ENCODE peak calls at places on chromosomes 3 and 15, in seven cellular contexts. I is left lung; Z is cardiac fibroblast; J is pancreas; U is CD4-positive, alpha-beta T cell; C is fibroblast of mammary gland; X is upper lobe of right lung. H is an unnamed sample.

GRCh38 chr3:40167958-40168357 is 141.5 kb upstream of the EIF1B start:
- DNase-seq in I (no peak), Z (no peak), J (no peak), U (no peak), C (no peak), X (no peak), H (no peak)

GRCh38 chr3:184766555-184767261 is 45.3 kb upstream of the VPS8 start:
- DNase-seq in I (no peak), Z (no peak), J (no peak), U (no peak), C (no peak), X (no peak), H (no peak)

GRCh38 chr3:126926684-126927404 is 56.1 kb upstream of the PLXNA1 start:
- DNase-seq in I (no peak), Z (peak), J (no peak), U (no peak), C (peak), X (no peak), H (no peak)

GRCh38 chr3:109118584-109118983 is 650 bp upstream of the MORC1 start:
- DNase-seq in I (no peak), Z (no peak), J (no peak), U (no peak), C (no peak), X (no peak), H (no peak)

GRCh38 chr15:33093234-33093633 is 101.3 kb downstream of the FMN1 start:
- DNase-seq in I (no peak), Z (no peak), J (no peak), U (no peak), C (no peak), X (no peak), H (no peak)

GRCh38 chr3:117549716-117550115 is 840.1 kb downstream of the TUSC7 start:
- DNase-seq in I (no peak), Z (peak), J (no peak), U (no peak), C (peak), X (no peak), H (no peak)

GRCh38 chr3:58565621-58566397 is 11.4 kb downstream of the FAM107A start:
- DNase-seq in I (no peak), Z (no peak), J (peak), U (no peak), C (no peak), X (no peak), H (peak)

GRCh38 chr15:80966431-80967197 is 23.0 kb downstream of the MESD start:
- DNase-seq in I (no peak), Z (no peak), J (no peak), U (no peak), C (no peak), X (no peak), H (no peak)

GRCh38 chr15:51647128-51647562 is 24.6 kb upstream of the DMXL2 start:
- DNase-seq in I (no peak), Z (peak), J (peak), U (no peak), C (peak), X (no peak), H (no peak)

GRCh38 chr3:17602126-17602525 is 140.3 kb downstream of the TBC1D5 start:
- DNase-seq in I (no peak), Z (peak), J (no peak), U (no peak), C (peak), X (no peak), H (no peak)

GRCh38 chr3:137061186-137061585 is 103.4 kb downstream of the IL20RB start:
- DNase-seq in I (no peak), Z (no peak), J (no peak), U (no peak), C (no peak), X (no peak), H (no peak)

GRCh38 chr3:35781558-35781957 is 142.2 kb downstream of the ARPP21 start:
- DNase-seq in I (no peak), Z (no peak), J (no peak), U (no peak), C (no peak), X (no peak), H (no peak)

GRCh38 chr15:85475317-85475701 is 94.9 kb downstream of the AKAP13 start:
- DNase-seq in I (no peak), Z (no peak), J (no peak), U (no peak), C (no peak), X (no peak), H (no peak)

GRCh38 chr3:133792171-133792763 is 13.3 kb upstream of the SRPRB start:
- DNase-seq in I (no peak), Z (peak), J (no peak), U (no peak), C (peak), X (no peak), H (no peak)

GRCh38 chr3:177589041-177589650 is 391.9 kb upstream of the TBL1XR1 start:
- DNase-seq in I (no peak), Z (no peak), J (no peak), U (no peak), C (no peak), X (no peak), H (no peak)

GRCh38 chr15:45185903-45186770 is 1.6 kb downstream of the SHF start:
- DNase-seq in I (no peak), Z (no peak), J (no peak), U (no peak), C (no peak), X (no peak), H (no peak)

GRCh38 chr3:187808466-187809291 is 63.4 kb upstream of the BCL6 start:
- DNase-seq in I (no peak), Z (no peak), J (no peak), U (no peak), C (no peak), X (no peak), H (no peak)

GRCh38 chr3:38346584-38347410 is at the start of gene XYLB:
- DNase-seq in I (peak), Z (peak), J (peak), U (peak), C (peak), X (peak), H (peak)

GRCh38 chr3:194687638-194688206 is 2.0 kb downstream of the FAM43A start:
- DNase-seq in I (peak), Z (peak), J (peak), U (peak), C (peak), X (peak), H (peak)

GRCh38 chr3:8371085-8371551 is 130.5 kb upstream of the LMCD1 start:
- DNase-seq in I (no peak), Z (peak), J (no peak), U (no peak), C (peak), X (no peak), H (no peak)

GRCh38 chr3:124064050-124064449 is 72.1 kb upstream of the ROPN1 start:
- DNase-seq in I (no peak), Z (no peak), J (no peak), U (no peak), C (no peak), X (no peak), H (no peak)

GRCh38 chr3:159082514-159082913 is 280.7 kb downstream of the MFSD1 start:
- DNase-seq in I (no peak), Z (peak), J (no peak), U (no peak), C (peak), X (no peak), H (no peak)

GRCh38 chr3:149473314-149473990 is 1.0 kb upstream of the TM4SF4 start:
- DNase-seq in I (no peak), Z (peak), J (peak), U (no peak), C (peak), X (no peak), H (no peak)

GRCh38 chr3:49699281-49699723 is 9.9 kb downstream of the RNF123 start:
- DNase-seq in I (no peak), Z (no peak), J (no peak), U (no peak), C (no peak), X (no peak), H (no peak)

GRCh38 chr3:99242271-99242670 is 340.8 kb upstream of the DCBLD2 start:
- DNase-seq in I (no peak), Z (no peak), J (no peak), U (no peak), C (peak), X (no peak), H (no peak)

GRCh38 chr3:191476053-191476787 is 15.3 kb downstream of the PYDC2 start:
- DNase-seq in I (no peak), Z (no peak), J (no peak), U (no peak), C (no peak), X (no peak), H (no peak)

GRCh38 chr15:81749667-81750360 is 296.0 kb downstream of the MEX3B start:
- DNase-seq in I (peak), Z (no peak), J (no peak), U (no peak), C (no peak), X (no peak), H (no peak)

GRCh38 chr3:185823280-185824044 is 1.4 kb downstream of the IGF2BP2 start:
- DNase-seq in I (peak), Z (peak), J (peak), U (no peak), C (no peak), X (peak), H (no peak)

GRCh38 chr3:123751478-123751877 is 132.7 kb downstream of the MYLK start:
- DNase-seq in I (no peak), Z (no peak), J (no peak), U (no peak), C (no peak), X (no peak), H (no peak)

GRCh38 chr3:71195492-71195891 is 388.0 kb downstream of the FOXP1 start:
- DNase-seq in I (no peak), Z (peak), J (no peak), U (no peak), C (peak), X (no peak), H (no peak)
- TF ChIP-seq CTCF in I (no peak), Z (no peak), J (no peak), U (no peak), C (no peak), X (no peak), H (peak)

DNA sequence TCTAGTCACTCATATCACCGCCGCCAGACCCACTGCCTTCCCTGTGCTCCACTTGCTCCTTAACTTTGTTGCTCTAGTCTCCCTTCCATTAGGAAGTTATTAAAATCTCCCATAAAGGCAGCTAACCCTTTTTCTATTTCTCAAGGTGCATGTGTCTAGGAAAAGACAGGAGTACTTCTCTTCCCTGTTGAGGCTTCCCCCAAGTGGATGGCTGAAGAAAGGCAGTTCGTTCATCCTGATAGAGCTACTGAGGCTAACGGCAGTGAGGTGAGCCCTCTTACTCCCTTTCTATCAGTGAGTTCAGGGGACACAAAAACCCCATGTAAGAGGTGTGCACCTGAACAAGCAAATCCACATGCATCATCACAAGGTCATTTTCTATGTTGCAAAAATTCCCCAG is 397.8 kb downstream of the IGSF11 start:
- DNase-seq in I (no peak), Z (no peak), J (no peak), U (no peak), C (no peak), X (no peak), H (no peak)
- TF ChIP-seq CTCF in I (no peak), Z (no peak), J (no peak), U (no peak), C (no peak), X (no peak), H (peak)

DNA sequence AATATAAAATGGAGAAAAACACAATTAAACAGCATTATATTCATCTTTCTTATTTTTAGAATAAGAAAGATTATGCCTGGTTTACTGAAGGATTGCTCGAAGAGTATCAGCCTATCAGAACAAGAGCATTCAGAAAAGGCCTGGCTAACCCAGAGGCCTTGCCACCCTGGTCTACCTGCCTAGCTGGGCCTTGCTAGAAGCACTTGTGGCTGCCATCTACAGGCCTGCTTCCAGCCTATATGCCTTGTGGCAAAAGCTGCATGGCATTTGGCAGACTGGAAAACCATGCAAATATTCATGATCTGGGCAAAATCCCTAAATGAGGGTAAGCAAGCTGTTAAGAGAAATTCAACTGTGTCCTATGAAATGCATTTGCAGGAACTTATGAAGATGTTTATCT is 9.3 kb upstream of the ATP13A4 start:
- DNase-seq in I (no peak), Z (peak), J (peak), U (no peak), C (no peak), X (no peak), H (no peak)
- TF ChIP-seq CTCF in I (peak), Z (peak), J (peak), U (no peak), C (peak), X (peak), H (peak)

DNA sequence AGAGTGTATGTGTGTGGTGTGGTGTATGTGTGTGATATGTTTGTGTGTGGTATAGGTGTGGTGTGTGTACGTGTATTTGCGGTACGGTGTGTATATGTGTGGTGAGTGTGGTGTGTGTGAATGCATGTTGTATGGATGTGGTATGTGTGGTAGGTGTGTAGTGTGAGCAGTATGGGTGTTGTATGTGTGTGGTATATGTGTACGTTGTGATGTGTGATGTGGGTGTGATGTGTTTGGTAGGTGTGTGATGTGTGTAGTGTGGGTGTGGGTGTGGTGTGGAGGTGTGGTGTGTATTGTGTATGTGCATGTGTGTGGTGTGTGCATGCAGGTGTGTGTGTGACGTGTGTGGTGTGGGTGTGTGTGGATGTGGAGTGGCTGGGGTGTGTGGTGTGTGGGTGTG is 58.7 kb downstream of the EFCAB12 start:
- DNase-seq in I (no peak), Z (no peak), J (no peak), U (no peak), C (no peak), X (no peak), H (no peak)
- TF ChIP-seq CTCF in I (no peak), Z (no peak), J (no peak), U (no peak), C (no peak), X (no peak), H (no peak)